ENCODE peak calls at places on chromosomes 5 and 9, in nine cellular contexts. One of them, this sample, is unnamed.

GRCh38 chr5:100566382-100567141 is 31.4 kb downstream of the FAM174A start:
- DNase-seq in activated T-helper 2 cell treated with anti-CD3 and anti-CD28 coated beads, Interferon-gamma antibody, Interleukin-2, Interleukin-4, amounts not matched to agents 10 μg/mL and 5 μg/mL and 100 μg/mL, durations not matched to agents 14 hours and 24 hours and 36 hours: no peak
- DNase-seq in AG10803: no peak
- DNase-seq in GM06990: no peak
- DNase-seq in foreskin fibroblast: no peak
- DNase-seq in KG1: no peak
- DNase-seq in putamen: no peak
- DNase-seq in activated naive CD4-positive, alpha-beta T cell treated with Interleukin-2 at 50 U/mL for 16 hours: no peak
- DNase-seq in substantia nigra: no peak
- DNase-seq in this sample: no peak

GRCh38 chr5:142013734-142014495 is 1.1 kb upstream of the GNPDA1 start:
- DNase-seq in activated T-helper 2 cell treated with anti-CD3 and anti-CD28 coated beads, Interferon-gamma antibody, Interleukin-2, Interleukin-4, amounts not matched to agents 10 μg/mL and 5 μg/mL and 100 μg/mL, durations not matched to agents 14 hours and 24 hours and 36 hours: no peak
- DNase-seq in AG10803: peak
- DNase-seq in GM06990: no peak
- DNase-seq in foreskin fibroblast: peak
- DNase-seq in KG1: no peak
- DNase-seq in putamen: peak
- DNase-seq in activated naive CD4-positive, alpha-beta T cell treated with Interleukin-2 at 50 U/mL for 16 hours: no peak
- DNase-seq in substantia nigra: no peak
- DNase-seq in this sample: peak

GRCh38 chr5:165086424-165086823 is 1581.0 kb downstream of the MAT2B start:
- DNase-seq in activated T-helper 2 cell treated with anti-CD3 and anti-CD28 coated beads, Interferon-gamma antibody, Interleukin-2, Interleukin-4, amounts not matched to agents 10 μg/mL and 5 μg/mL and 100 μg/mL, durations not matched to agents 14 hours and 24 hours and 36 hours: no peak
- DNase-seq in AG10803: no peak
- DNase-seq in GM06990: no peak
- DNase-seq in foreskin fibroblast: no peak
- DNase-seq in KG1: no peak
- DNase-seq in putamen: no peak
- DNase-seq in activated naive CD4-positive, alpha-beta T cell treated with Interleukin-2 at 50 U/mL for 16 hours: no peak
- DNase-seq in substantia nigra: no peak
- DNase-seq in this sample: no peak

GRCh38 chr9:116190997-116191396 is 37.4 kb downstream of the PAPPA start:
- DNase-seq in activated T-helper 2 cell treated with anti-CD3 and anti-CD28 coated beads, Interferon-gamma antibody, Interleukin-2, Interleukin-4, amounts not matched to agents 10 μg/mL and 5 μg/mL and 100 μg/mL, durations not matched to agents 14 hours and 24 hours and 36 hours: no peak
- DNase-seq in AG10803: peak
- DNase-seq in GM06990: no peak
- DNase-seq in foreskin fibroblast: peak
- DNase-seq in KG1: no peak
- DNase-seq in putamen: no peak
- DNase-seq in activated naive CD4-positive, alpha-beta T cell treated with Interleukin-2 at 50 U/mL for 16 hours: no peak
- DNase-seq in substantia nigra: no peak
- DNase-seq in this sample: no peak

GRCh38 chr5:172380992-172381643 is 73.2 kb downstream of the SH3PXD2B start:
- DNase-seq in activated T-helper 2 cell treated with anti-CD3 and anti-CD28 coated beads, Interferon-gamma antibody, Interleukin-2, Interleukin-4, amounts not matched to agents 10 μg/mL and 5 μg/mL and 100 μg/mL, durations not matched to agents 14 hours and 24 hours and 36 hours: no peak
- DNase-seq in AG10803: peak
- DNase-seq in GM06990: no peak
- DNase-seq in foreskin fibroblast: peak
- DNase-seq in KG1: no peak
- DNase-seq in putamen: peak
- DNase-seq in activated naive CD4-positive, alpha-beta T cell treated with Interleukin-2 at 50 U/mL for 16 hours: no peak
- DNase-seq in substantia nigra: peak
- DNase-seq in this sample: no peak

GRCh38 chr9:437066-438015 is 222.7 kb downstream of the DOCK8 start:
- DNase-seq in activated T-helper 2 cell treated with anti-CD3 and anti-CD28 coated beads, Interferon-gamma antibody, Interleukin-2, Interleukin-4, amounts not matched to agents 10 μg/mL and 5 μg/mL and 100 μg/mL, durations not matched to agents 14 hours and 24 hours and 36 hours: no peak
- DNase-seq in AG10803: peak
- DNase-seq in GM06990: no peak
- DNase-seq in foreskin fibroblast: peak
- DNase-seq in KG1: no peak
- DNase-seq in putamen: no peak
- DNase-seq in activated naive CD4-positive, alpha-beta T cell treated with Interleukin-2 at 50 U/mL for 16 hours: no peak
- DNase-seq in substantia nigra: no peak
- DNase-seq in this sample: no peak

GRCh38 chr9:134620751-134621557 is 20.6 kb upstream of the COL5A1 start:
- DNase-seq in activated T-helper 2 cell treated with anti-CD3 and anti-CD28 coated beads, Interferon-gamma antibody, Interleukin-2, Interleukin-4, amounts not matched to agents 10 μg/mL and 5 μg/mL and 100 μg/mL, durations not matched to agents 14 hours and 24 hours and 36 hours: no peak
- DNase-seq in AG10803: no peak
- DNase-seq in GM06990: no peak
- DNase-seq in foreskin fibroblast: no peak
- DNase-seq in KG1: no peak
- DNase-seq in putamen: no peak
- DNase-seq in activated naive CD4-positive, alpha-beta T cell treated with Interleukin-2 at 50 U/mL for 16 hours: no peak
- DNase-seq in substantia nigra: no peak
- DNase-seq in this sample: peak

GRCh38 chr5:79436224-79436623 is 77.7 kb downstream of the HOMER1 start:
- DNase-seq in activated T-helper 2 cell treated with anti-CD3 and anti-CD28 coated beads, Interferon-gamma antibody, Interleukin-2, Interleukin-4, amounts not matched to agents 10 μg/mL and 5 μg/mL and 100 μg/mL, durations not matched to agents 14 hours and 24 hours and 36 hours: no peak
- DNase-seq in AG10803: peak
- DNase-seq in GM06990: no peak
- DNase-seq in foreskin fibroblast: peak
- DNase-seq in KG1: no peak
- DNase-seq in putamen: no peak
- DNase-seq in activated naive CD4-positive, alpha-beta T cell treated with Interleukin-2 at 50 U/mL for 16 hours: no peak
- DNase-seq in substantia nigra: no peak
- DNase-seq in this sample: peak

GRCh38 chr5:80184235-80185023 is 71.4 kb downstream of the SERINC5 start:
- DNase-seq in activated T-helper 2 cell treated with anti-CD3 and anti-CD28 coated beads, Interferon-gamma antibody, Interleukin-2, Interleukin-4, amounts not matched to agents 10 μg/mL and 5 μg/mL and 100 μg/mL, durations not matched to agents 14 hours and 24 hours and 36 hours: no peak
- DNase-seq in AG10803: no peak
- DNase-seq in GM06990: no peak
- DNase-seq in foreskin fibroblast: no peak
- DNase-seq in KG1: no peak
- DNase-seq in putamen: no peak
- DNase-seq in activated naive CD4-positive, alpha-beta T cell treated with Interleukin-2 at 50 U/mL for 16 hours: no peak
- DNase-seq in substantia nigra: no peak
- DNase-seq in this sample: no peak

GRCh38 chr5:151094054-151094858 is 13.4 kb upstream of the TNIP1 start:
- DNase-seq in activated T-helper 2 cell treated with anti-CD3 and anti-CD28 coated beads, Interferon-gamma antibody, Interleukin-2, Interleukin-4, amounts not matched to agents 10 μg/mL and 5 μg/mL and 100 μg/mL, durations not matched to agents 14 hours and 24 hours and 36 hours: peak
- DNase-seq in AG10803: no peak
- DNase-seq in GM06990: peak
- DNase-seq in foreskin fibroblast: peak
- DNase-seq in KG1: no peak
- DNase-seq in putamen: no peak
- DNase-seq in activated naive CD4-positive, alpha-beta T cell treated with Interleukin-2 at 50 U/mL for 16 hours: peak
- DNase-seq in substantia nigra: no peak
- DNase-seq in this sample: peak

GRCh38 chr9:16202913-16203734 is 650.3 kb downstream of the CCDC171 start:
- DNase-seq in activated T-helper 2 cell treated with anti-CD3 and anti-CD28 coated beads, Interferon-gamma antibody, Interleukin-2, Interleukin-4, amounts not matched to agents 10 μg/mL and 5 μg/mL and 100 μg/mL, durations not matched to agents 14 hours and 24 hours and 36 hours: no peak
- DNase-seq in AG10803: peak
- DNase-seq in GM06990: no peak
- DNase-seq in foreskin fibroblast: peak
- DNase-seq in KG1: no peak
- DNase-seq in putamen: no peak
- DNase-seq in activated naive CD4-positive, alpha-beta T cell treated with Interleukin-2 at 50 U/mL for 16 hours: no peak
- DNase-seq in substantia nigra: no peak
- DNase-seq in this sample: peak

GRCh38 chr5:113806823-113807222 is 293.3 kb downstream of the YTHDC2 start:
- DNase-seq in activated T-helper 2 cell treated with anti-CD3 and anti-CD28 coated beads, Interferon-gamma antibody, Interleukin-2, Interleukin-4, amounts not matched to agents 10 μg/mL and 5 μg/mL and 100 μg/mL, durations not matched to agents 14 hours and 24 hours and 36 hours: no peak
- DNase-seq in AG10803: peak
- DNase-seq in GM06990: no peak
- DNase-seq in foreskin fibroblast: peak
- DNase-seq in KG1: no peak
- DNase-seq in putamen: no peak
- DNase-seq in activated naive CD4-positive, alpha-beta T cell treated with Interleukin-2 at 50 U/mL for 16 hours: no peak
- DNase-seq in substantia nigra: no peak
- DNase-seq in this sample: no peak

GRCh38 chr5:50963647-50964584 is 297.5 kb downstream of the PARP8 start:
- DNase-seq in activated T-helper 2 cell treated with anti-CD3 and anti-CD28 coated beads, Interferon-gamma antibody, Interleukin-2, Interleukin-4, amounts not matched to agents 10 μg/mL and 5 μg/mL and 100 μg/mL, durations not matched to agents 14 hours and 24 hours and 36 hours: no peak
- DNase-seq in AG10803: no peak
- DNase-seq in GM06990: peak
- DNase-seq in foreskin fibroblast: peak
- DNase-seq in KG1: no peak
- DNase-seq in putamen: no peak
- DNase-seq in activated naive CD4-positive, alpha-beta T cell treated with Interleukin-2 at 50 U/mL for 16 hours: peak
- DNase-seq in substantia nigra: no peak
- DNase-seq in this sample: peak

GRCh38 chr5:67012241-67012640 is 184.4 kb downstream of the CD180 start:
- DNase-seq in activated T-helper 2 cell treated with anti-CD3 and anti-CD28 coated beads, Interferon-gamma antibody, Interleukin-2, Interleukin-4, amounts not matched to agents 10 μg/mL and 5 μg/mL and 100 μg/mL, durations not matched to agents 14 hours and 24 hours and 36 hours: no peak
- DNase-seq in AG10803: no peak
- DNase-seq in GM06990: no peak
- DNase-seq in foreskin fibroblast: peak
- DNase-seq in KG1: no peak
- DNase-seq in putamen: no peak
- DNase-seq in activated naive CD4-positive, alpha-beta T cell treated with Interleukin-2 at 50 U/mL for 16 hours: peak
- DNase-seq in substantia nigra: no peak
- DNase-seq in this sample: peak

GRCh38 chr5:372911-373709 is 51.6 kb downstream of the AHRR start:
- DNase-seq in activated T-helper 2 cell treated with anti-CD3 and anti-CD28 coated beads, Interferon-gamma antibody, Interleukin-2, Interleukin-4, amounts not matched to agents 10 μg/mL and 5 μg/mL and 100 μg/mL, durations not matched to agents 14 hours and 24 hours and 36 hours: peak
- DNase-seq in AG10803: no peak
- DNase-seq in GM06990: no peak
- DNase-seq in foreskin fibroblast: peak
- DNase-seq in KG1: no peak
- DNase-seq in putamen: no peak
- DNase-seq in activated naive CD4-positive, alpha-beta T cell treated with Interleukin-2 at 50 U/mL for 16 hours: no peak
- DNase-seq in substantia nigra: no peak
- DNase-seq in this sample: no peak

GRCh38 chr9:13351768-13352386 is 72.4 kb upstream of the MPDZ start:
- DNase-seq in activated T-helper 2 cell treated with anti-CD3 and anti-CD28 coated beads, Interferon-gamma antibody, Interleukin-2, Interleukin-4, amounts not matched to agents 10 μg/mL and 5 μg/mL and 100 μg/mL, durations not matched to agents 14 hours and 24 hours and 36 hours: no peak
- DNase-seq in AG10803: peak
- DNase-seq in GM06990: no peak
- DNase-seq in foreskin fibroblast: peak
- DNase-seq in KG1: no peak
- DNase-seq in putamen: peak
- DNase-seq in activated naive CD4-positive, alpha-beta T cell treated with Interleukin-2 at 50 U/mL for 16 hours: no peak
- DNase-seq in substantia nigra: no peak
- DNase-seq in this sample: peak

GRCh38 chr9:134730011-134730760 is 88.6 kb downstream of the COL5A1 start:
- DNase-seq in activated T-helper 2 cell treated with anti-CD3 and anti-CD28 coated beads, Interferon-gamma antibody, Interleukin-2, Interleukin-4, amounts not matched to agents 10 μg/mL and 5 μg/mL and 100 μg/mL, durations not matched to agents 14 hours and 24 hours and 36 hours: no peak
- DNase-seq in AG10803: peak
- DNase-seq in GM06990: no peak
- DNase-seq in foreskin fibroblast: no peak
- DNase-seq in KG1: no peak
- DNase-seq in putamen: no peak
- DNase-seq in activated naive CD4-positive, alpha-beta T cell treated with Interleukin-2 at 50 U/mL for 16 hours: no peak
- DNase-seq in substantia nigra: no peak
- DNase-seq in this sample: no peak

GRCh38 chr5:163916856-163917255 is 411.4 kb downstream of the MAT2B start:
- DNase-seq in activated T-helper 2 cell treated with anti-CD3 and anti-CD28 coated beads, Interferon-gamma antibody, Interleukin-2, Interleukin-4, amounts not matched to agents 10 μg/mL and 5 μg/mL and 100 μg/mL, durations not matched to agents 14 hours and 24 hours and 36 hours: no peak
- DNase-seq in AG10803: no peak
- DNase-seq in GM06990: no peak
- DNase-seq in foreskin fibroblast: no peak
- DNase-seq in KG1: no peak
- DNase-seq in putamen: no peak
- DNase-seq in activated naive CD4-positive, alpha-beta T cell treated with Interleukin-2 at 50 U/mL for 16 hours: no peak
- DNase-seq in substantia nigra: no peak
- DNase-seq in this sample: no peak

GRCh38 chr9:113593682-113594281 is 130.3 kb downstream of the RGS3 start:
- DNase-seq in activated T-helper 2 cell treated with anti-CD3 and anti-CD28 coated beads, Interferon-gamma antibody, Interleukin-2, Interleukin-4, amounts not matched to agents 10 μg/mL and 5 μg/mL and 100 μg/mL, durations not matched to agents 14 hours and 24 hours and 36 hours: no peak
- DNase-seq in AG10803: peak
- DNase-seq in GM06990: peak
- DNase-seq in foreskin fibroblast: peak
- DNase-seq in KG1: no peak
- DNase-seq in putamen: peak
- DNase-seq in activated naive CD4-positive, alpha-beta T cell treated with Interleukin-2 at 50 U/mL for 16 hours: no peak
- DNase-seq in substantia nigra: peak
- DNase-seq in this sample: peak

GRCh38 chr5:96297290-96297689 is 135.8 kb downstream of the PCSK1 start:
- DNase-seq in activated T-helper 2 cell treated with anti-CD3 and anti-CD28 coated beads, Interferon-gamma antibody, Interleukin-2, Interleukin-4, amounts not matched to agents 10 μg/mL and 5 μg/mL and 100 μg/mL, durations not matched to agents 14 hours and 24 hours and 36 hours: no peak
- DNase-seq in AG10803: peak
- DNase-seq in GM06990: no peak
- DNase-seq in foreskin fibroblast: peak
- DNase-seq in KG1: no peak
- DNase-seq in putamen: peak
- DNase-seq in activated naive CD4-positive, alpha-beta T cell treated with Interleukin-2 at 50 U/mL for 16 hours: no peak
- DNase-seq in substantia nigra: no peak
- DNase-seq in this sample: peak

GRCh38 chr9:121714873-121715272 is 63.4 kb downstream of the DAB2IP start:
- DNase-seq in activated T-helper 2 cell treated with anti-CD3 and anti-CD28 coated beads, Interferon-gamma antibody, Interleukin-2, Interleukin-4, amounts not matched to agents 10 μg/mL and 5 μg/mL and 100 μg/mL, durations not matched to agents 14 hours and 24 hours and 36 hours: no peak
- DNase-seq in AG10803: no peak
- DNase-seq in GM06990: no peak
- DNase-seq in foreskin fibroblast: no peak
- DNase-seq in KG1: no peak
- DNase-seq in putamen: no peak
- DNase-seq in activated naive CD4-positive, alpha-beta T cell treated with Interleukin-2 at 50 U/mL for 16 hours: no peak
- DNase-seq in substantia nigra: no peak
- DNase-seq in this sample: no peak